ENCODE peak calls at places on chromosomes 7 and 10, in seven cellular contexts. S is fibroblast of mammary gland, E is lower leg skin, L is GM13976, W is adipocyte, G is NCI-H187, H is ovary. A is an unnamed sample.

GRCh38 chr7:82694020-82694419 is 250.4 kb upstream of the CACNA2D1 start:
- DNase-seq in W (no peak), H (no peak), E (no peak), G (no peak), S (no peak), L (no peak), A (no peak)

GRCh38 chr7:71272509-71273214 is 140.7 kb downstream of the GALNT17 start:
- DNase-seq in E (no peak), H (no peak), L (no peak), G (no peak), S (no peak), W (no peak), A (no peak)

GRCh38 chr7:82593780-82594179 is 150.2 kb upstream of the CACNA2D1 start:
- DNase-seq in L (no peak), S (peak), G (peak), H (no peak), W (no peak), E (no peak), A (no peak)

GRCh38 chr10:97567891-97568290 is 4.7 kb upstream of the ANKRD2 start:
- DNase-seq in L (no peak), S (no peak), W (no peak), G (no peak), E (no peak), H (no peak), A (no peak)

GRCh38 chr7:36594445-36594844 is 129.8 kb downstream of the AOAH start:
- DNase-seq in S (no peak), G (no peak), E (no peak), W (no peak), L (no peak), H (no peak), A (no peak)

GRCh38 chr10:51699145-51699474 is 285 bp downstream of the CSTF2T start:
- DNase-seq in H (no peak), G (no peak), S (no peak), E (no peak), L (no peak), W (no peak), A (no peak)

GRCh38 chr10:110008518-110009339 is 945 bp downstream of the ADD3 start:
- DNase-seq in H (peak), E (no peak), S (no peak), W (peak), L (peak), G (no peak), A (peak)

GRCh38 chr7:103094102-103094501 is 19.2 kb downstream of the ARMC10 start:
- DNase-seq in W (no peak), S (peak), E (no peak), L (no peak), G (no peak), H (no peak), A (no peak)

GRCh38 chr7:54426406-54426805 is 115.8 kb upstream of the VSTM2A start:
- DNase-seq in W (no peak), L (no peak), G (no peak), S (no peak), H (no peak), E (no peak), A (no peak)

GRCh38 chr10:88848499-88848898 is 3.1 kb downstream of the ANKRD22 start:
- DNase-seq in G (no peak), S (peak), H (no peak), E (no peak), W (peak), L (no peak), A (no peak)

GRCh38 chr7:100372256-100372655 is 1.0 kb upstream of the PILRA start:
- DNase-seq in L (no peak), W (peak), S (peak), E (no peak), H (no peak), G (no peak), A (no peak)

GRCh38 chr10:78337016-78337415 is 303.4 kb downstream of the RPS24 start:
- DNase-seq in S (no peak), H (peak), L (no peak), E (peak), G (no peak), W (no peak), A (no peak)

GRCh38 chr7:139479620-139480019 is 3.9 kb downstream of the KLRG2 start:
- DNase-seq in H (no peak), W (no peak), G (no peak), S (no peak), L (no peak), E (no peak), A (no peak)

GRCh38 chr7:369981-370621 is 80.1 kb downstream of the FOXL3 start:
- DNase-seq in W (no peak), S (no peak), L (no peak), G (no peak), E (no peak), H (no peak), A (no peak)

GRCh38 chr7:94903971-94904370 is 3.4 kb upstream of the PPP1R9A start:
- DNase-seq in E (no peak), W (no peak), L (no peak), S (no peak), G (no peak), H (no peak), A (no peak)

GRCh38 chr7:139421123-139421522 is 61.4 kb downstream of the LUC7L2 start:
- DNase-seq in L (no peak), S (no peak), E (no peak), H (no peak), W (no peak), G (no peak), A (no peak)

GRCh38 chr7:105337529-105337928 is 51.2 kb downstream of the SRPK2 start:
- DNase-seq in E (no peak), S (no peak), L (no peak), H (no peak), W (no peak), G (no peak), A (no peak)

GRCh38 chr7:158327571-158328180 is 259.9 kb downstream of the PTPRN2 start:
- DNase-seq in H (no peak), E (no peak), L (no peak), G (no peak), W (no peak), S (no peak), A (no peak)

GRCh38 chr10:125980521-125980920 is 84.2 kb downstream of the FANK1 start:
- DNase-seq in G (no peak), L (no peak), W (no peak), S (no peak), H (no peak), E (no peak), A (no peak)

GRCh38 chr7:36784991-36785940 is 61.0 kb upstream of the AOAH start:
- DNase-seq in E (peak), S (no peak), H (no peak), G (no peak), W (no peak), L (peak), A (no peak)

GRCh38 chr7:72163266-72163665 is 248.9 kb downstream of the CALN1 start:
- DNase-seq in E (no peak), S (no peak), L (no peak), G (no peak), W (no peak), H (no peak), A (no peak)

GRCh38 chr10:61733358-61733940 is 70.7 kb downstream of the CABCOCO1 start:
- DNase-seq in E (no peak), H (peak), L (peak), G (no peak), W (peak), S (peak), A (no peak)

GRCh38 chr10:21517983-21518628 is 7.4 kb downstream of the SKIDA1 start:
- DNase-seq in S (peak), W (peak), H (no peak), L (no peak), E (no peak), G (peak), A (no peak)

GRCh38 chr10:44030132-44030531 is 354.8 kb downstream of the CXCL12 start:
- DNase-seq in W (no peak), S (no peak), H (no peak), L (peak), G (no peak), E (peak), A (no peak)

A was measured in tibial nerve.